ENCODE peak calls at places on chromosomes 4 and X, in five cellular contexts. L is WTC11, W is K562, N is GM12878, S is H1. K is an unnamed sample.

GRCh38 chrX:136147320-136147901 is at the start of gene FHL1:
- DNase-seq in L (peak; percentile 41), S (no peak), N (no peak), W (peak; percentile 63), K (no peak)

GRCh38 chrX:46642145-46642544 is 68.6 kb downstream of the CHST7 start:
- DNase-seq in S (no peak), L (no peak), W (peak; percentile 5), N (no peak), K (peak; percentile 11)

GRCh38 chr4:129043523-129043922 is 49.8 kb downstream of the SCLT1 start:
- DNase-seq in L (no peak), W (peak; percentile 5), S (no peak), N (no peak), K (peak; percentile 7)

GRCh38 chrX:69104756-69105434 is 60.4 kb downstream of the PJA1 start:
- DNase-seq in N (no peak), S (no peak), W (no peak), L (no peak), K (peak; percentile 35)

GRCh38 chr4:81152839-81153713 is 61.9 kb downstream of the PRKG2 start:
- DNase-seq in S (no peak), L (no peak), W (no peak), N (no peak), K (no peak)

GRCh38 chr4:154529737-154530136 is 20.5 kb downstream of the PLRG1 start:
- DNase-seq in N (no peak), L (no peak), S (no peak), W (no peak), K (no peak)

GRCh38 chr4:158824425-158825274 is 55.8 kb downstream of the FNIP2 start:
- DNase-seq in N (no peak), S (no peak), L (no peak), W (no peak), K (no peak)

GRCh38 chr4:42401171-42401570 is 3.9 kb downstream of the SHISA3 start:
- DNase-seq in S (no peak), L (no peak), N (no peak), W (no peak), K (no peak)

GRCh38 chr4:152169666-152170065 is 366.2 kb downstream of the FBXW7 start:
- DNase-seq in S (no peak), W (no peak), N (no peak), L (no peak), K (no peak)

GRCh38 chrX:129613596-129613995 is 41.2 kb downstream of the APLN start:
- DNase-seq in S (no peak), W (no peak), N (no peak), L (no peak), K (no peak)
- TF ChIP-seq ATF2 in S (no peak), W (no peak), N (no peak), L (no peak), K (no peak)

GRCh38 chr4:123545569-123546122 is 149.1 kb downstream of the SPRY1 start:
- DNase-seq in S (no peak), L (no peak), W (no peak), N (no peak), K (peak; percentile 43)

GRCh38 chr4:123547818-123548200 is 151.2 kb downstream of the SPRY1 start:
- DNase-seq in S (no peak), N (no peak), L (no peak), W (no peak), K (no peak)

GRCh38 chr4:123546661-123547060 is 150.1 kb downstream of the SPRY1 start:
- DNase-seq in W (no peak), S (no peak), N (no peak), L (no peak), K (peak; percentile 48)

GRCh38 chr4:123546123-123546654 is 149.6 kb downstream of the SPRY1 start:
- DNase-seq in S (no peak), W (no peak), N (no peak), L (no peak), K (peak; percentile 68)

DNA sequence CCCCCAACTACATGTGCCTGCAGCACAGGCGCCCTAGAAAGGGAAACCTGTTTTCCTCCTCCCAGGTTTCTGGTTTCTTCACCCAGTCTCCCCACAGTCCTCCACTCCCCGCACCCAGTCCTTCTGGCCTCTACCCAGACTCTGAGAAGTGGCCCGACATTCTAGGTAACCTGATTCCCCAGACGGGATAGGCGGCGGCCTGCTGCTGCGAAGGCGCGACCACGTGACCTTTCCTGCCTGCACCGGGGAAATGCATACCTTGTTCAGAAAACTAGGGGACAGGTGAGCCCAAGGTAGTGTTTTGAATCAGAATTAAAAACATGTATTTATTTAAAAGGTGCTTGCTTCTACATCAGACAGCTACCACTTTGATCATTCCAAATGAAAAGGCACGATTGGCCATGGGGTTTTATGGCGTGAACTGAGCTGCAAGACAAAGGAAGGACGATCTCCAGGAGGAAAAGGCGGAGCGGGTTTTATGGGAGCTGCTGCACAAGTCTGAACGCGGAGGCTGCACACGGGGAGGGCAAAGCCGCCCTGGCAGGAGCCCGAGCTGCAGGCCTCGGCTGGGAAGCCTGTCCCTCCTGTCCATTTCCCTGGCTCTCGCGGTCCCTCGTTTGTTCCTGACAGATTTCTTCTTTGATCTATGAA is 150.7 kb downstream of the SPRY1 start:
- DNase-seq in W (peak; percentile 29), L (peak; percentile 87), S (peak; percentile 49), N (no peak), K (no peak)
- TF ChIP-seq ATF2 in W (no peak), L (no peak), S (no peak), N (no peak), K (no peak)

GRCh38 chr4:91973479-91974153 is 330.1 kb upstream of the GRID2 start:
- DNase-seq in W (no peak), N (no peak), L (no peak), S (no peak), K (no peak)
- TF ChIP-seq ATF2 in W (no peak), N (no peak), L (no peak), S (no peak), K (no peak)

GRCh38 chrX:74179071-74179470 is 124.9 kb upstream of the ZCCHC13 start:
- DNase-seq in N (no peak), L (no peak), S (no peak), W (no peak), K (peak; percentile 39)

GRCh38 chrX:74179499-74179898 is 124.5 kb upstream of the ZCCHC13 start:
- DNase-seq in W (no peak), S (no peak), L (no peak), N (no peak), K (no peak)

GRCh38 chrX:74180716-74181115 is 123.3 kb upstream of the ZCCHC13 start:
- DNase-seq in N (no peak), L (no peak), S (no peak), W (no peak), K (no peak)

GRCh38 chrX:74179936-74180454 is 124.0 kb upstream of the ZCCHC13 start:
- DNase-seq in N (no peak), S (no peak), W (no peak), L (no peak), K (no peak)

GRCh38 chrX:74178536-74178935 is 125.4 kb upstream of the ZCCHC13 start:
- DNase-seq in S (no peak), N (no peak), W (no peak), L (peak; percentile 41), K (no peak)
- TF ChIP-seq ATF2 in S (no peak), N (no peak), W (no peak), L (no peak), K (no peak)

GRCh38 chrX:33161829-33162228 is 49.5 kb downstream of the DMD start:
- DNase-seq in S (no peak), W (no peak), N (no peak), L (no peak), K (no peak)

GRCh38 chrX:33156152-33156726 is 55.1 kb downstream of the DMD start:
- DNase-seq in N (no peak), S (no peak), W (no peak), L (no peak), K (no peak)

DNA sequence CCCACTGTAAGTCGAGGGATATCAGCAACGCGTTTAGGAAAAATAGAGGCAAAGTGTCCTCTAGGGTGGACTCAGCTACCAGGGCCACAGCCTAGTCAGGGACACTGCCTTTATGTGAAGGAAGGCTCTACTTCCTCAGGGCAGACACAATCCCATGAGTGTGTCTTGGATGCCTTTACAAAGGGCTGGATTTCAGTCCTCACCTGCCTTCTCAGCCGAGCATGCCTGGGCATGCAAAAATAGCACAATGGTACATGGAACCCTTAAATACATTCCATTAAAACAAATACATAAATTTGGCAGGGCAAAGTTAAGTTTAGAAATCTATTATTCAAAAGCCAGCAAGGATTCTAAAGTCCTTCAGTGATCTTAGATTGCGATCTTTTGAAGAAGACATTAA is 51.1 kb downstream of the DMD start:
- DNase-seq in L (no peak), N (no peak), W (no peak), S (no peak), K (no peak)
- TF ChIP-seq ATF2 in L (no peak), N (no peak), W (no peak), S (no peak), K (no peak)

GRCh38 chr4:99144070-99144469 is at the start of gene ADH4:
- DNase-seq in W (no peak), L (no peak), N (no peak), S (no peak), K (peak; percentile 83)
- TF ChIP-seq ATF2 in W (no peak), L (no peak), N (no peak), S (no peak), K (no peak)

K was measured in HepG2.